ENCODE peak calls at places on chromosomes 4 and X, in six cellular contexts. V, Z, T, M, Y and P are unnamed samples.

GRCh38 chrX:8653956-8654355 is 78.0 kb downstream of the ANOS1 start:
- DNase-seq in V (no peak), Z (no peak), T (no peak), M (no peak), Y (no peak), P (peak; percentile 74)

GRCh38 chrX:37685452-37686347 is at the start of gene XK:
- DNase-seq in V (peak; percentile 91), Z (no peak), T (peak; percentile 76), M (no peak), Y (no peak), P (peak; percentile 43)

GRCh38 chrX:31314921-31315320 is 243.1 kb upstream of the FTHL17 start:
- DNase-seq in V (no peak), Z (no peak), T (no peak), M (peak; percentile 52), Y (no peak), P (no peak)

GRCh38 chrX:147945286-147945685 is 33.6 kb downstream of the FMR1 start:
- DNase-seq in V (no peak), Z (no peak), T (no peak), M (no peak), Y (no peak), P (no peak)

GRCh38 chr4:44817905-44818304 is 91.5 kb upstream of the GNPDA2 start:
- DNase-seq in V (no peak), Z (no peak), T (no peak), M (no peak), Y (no peak), P (no peak)

GRCh38 chr4:31620476-31620875 is 900.3 kb downstream of the PCDH7 start:
- DNase-seq in V (no peak), Z (no peak), T (no peak), M (no peak), Y (no peak), P (peak; percentile 42)

GRCh38 chr4:184954482-184954881 is 63.8 kb upstream of the HELT start:
- DNase-seq in V (no peak), Z (no peak), T (no peak), M (no peak), Y (no peak), P (no peak)

GRCh38 chr4:169070071-169070894 is 60.2 kb upstream of the CBR4 start:
- DNase-seq in V (peak; percentile 43), Z (no peak), T (peak; percentile 78), M (peak; percentile 70), Y (no peak), P (peak; percentile 100)

GRCh38 chr4:143587703-143588102 is 74.2 kb downstream of the SMARCA5 start:
- DNase-seq in V (peak; percentile 5), Z (no peak), T (no peak), M (no peak), Y (no peak), P (peak; percentile 9)

GRCh38 chrX:48786341-48786800 is at the start of gene GATA1:
- DNase-seq in V (peak; percentile 35), Z (no peak), T (no peak), M (no peak), Y (no peak), P (no peak)

GRCh38 chr4:7917669-7918068 is 22.0 kb downstream of the AFAP1 start:
- DNase-seq in V (no peak), Z (no peak), T (no peak), M (no peak), Y (no peak), P (peak; percentile 50)

GRCh38 chrX:129316461-129316860 is 206.8 kb downstream of the SMARCA1 start:
- DNase-seq in V (no peak), Z (no peak), T (no peak), M (no peak), Y (no peak), P (peak; percentile 0)

GRCh38 chrX:129323115-129323514 is 200.2 kb downstream of the SMARCA1 start:
- DNase-seq in V (peak; percentile 2), Z (no peak), T (no peak), M (peak; percentile 3), Y (no peak), P (no peak)

DNA sequence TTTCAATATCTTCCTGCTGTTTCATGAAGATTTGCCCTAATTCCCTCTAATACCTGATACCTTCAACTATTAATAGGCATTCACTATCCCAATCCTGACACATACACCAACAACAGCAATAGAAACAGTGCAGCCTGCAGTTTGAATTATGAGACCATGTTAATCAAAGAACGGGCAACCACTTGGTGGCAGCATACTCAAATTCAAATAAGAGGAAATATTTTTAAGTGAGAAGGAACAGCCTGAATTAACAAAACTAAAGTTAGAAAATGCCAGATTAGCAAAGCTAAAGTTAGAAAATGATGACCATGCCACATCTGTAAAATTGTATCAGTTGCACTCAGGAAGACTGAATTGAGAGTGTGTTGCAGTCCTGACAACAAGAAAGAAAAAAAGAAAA is 204.9 kb downstream of the SMARCA1 start:
- DNase-seq in V (peak; percentile 22), Z (no peak), T (no peak), M (peak; percentile 35), Y (no peak), P (peak; percentile 36)
- TF ChIP-seq CTCF in V (no peak), Z (no peak), T (no peak), M (peak; percentile 47), Y (no peak), P (peak; percentile 38)

GRCh38 chr4:74790652-74791051 is 3.7 kb downstream of the BTC start:
- DNase-seq in V (no peak), Z (no peak), T (no peak), M (no peak), Y (no peak), P (no peak)

GRCh38 chr4:74789518-74789917 is 4.8 kb downstream of the BTC start:
- DNase-seq in V (no peak), Z (no peak), T (no peak), M (no peak), Y (no peak), P (no peak)

GRCh38 chr4:74794341-74794801 is at the start of gene BTC:
- DNase-seq in V (no peak), Z (no peak), T (peak; percentile 74), M (no peak), Y (peak; percentile 50), P (peak; percentile 59)

GRCh38 chr4:74796631-74797030 is 2.3 kb upstream of the BTC start:
- DNase-seq in V (no peak), Z (no peak), T (no peak), M (no peak), Y (no peak), P (peak; percentile 63)

DNA sequence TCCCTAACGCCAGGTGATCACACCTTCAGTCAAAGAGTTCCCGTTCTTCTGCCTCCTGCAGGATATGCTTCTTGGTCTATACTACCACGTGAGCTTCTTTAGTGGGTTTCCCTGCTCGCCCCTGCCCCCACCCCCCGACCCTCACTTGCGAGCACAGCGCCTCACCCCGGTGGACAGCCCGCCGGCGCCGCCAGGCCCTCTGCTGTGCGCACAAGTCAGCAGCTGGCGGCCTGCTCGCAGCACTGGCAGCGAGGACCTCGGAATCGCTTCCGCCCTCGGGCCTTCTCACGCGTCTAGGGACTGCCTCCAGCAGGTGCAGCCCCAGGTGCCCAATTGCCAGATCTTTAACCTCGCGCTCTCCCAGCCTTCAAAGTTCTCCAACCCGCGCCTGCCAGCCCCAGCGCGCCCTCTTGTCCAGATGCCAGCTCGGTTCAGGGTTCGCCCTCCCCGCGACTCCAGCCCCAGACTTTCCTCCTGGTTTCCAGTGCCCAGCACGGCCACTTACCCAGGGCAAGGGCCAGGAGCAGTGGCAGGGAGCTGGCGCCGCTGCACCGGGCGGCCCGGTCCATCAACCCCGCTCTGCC is 474 bp downstream of the BTC start:
- DNase-seq in V (no peak), Z (no peak), T (peak; percentile 77), M (no peak), Y (peak; percentile 60), P (peak; percentile 44)
- H3K4me3 ChIP-seq in V (no peak overlapping the region), Z (peak overlapping the region; percentile 60), T (peak overlapping the region; percentile 87), M (peak overlapping the region; percentile 42), Y (peak overlapping the region; percentile 53), P (peak overlapping the region; percentile 62)

DNA sequence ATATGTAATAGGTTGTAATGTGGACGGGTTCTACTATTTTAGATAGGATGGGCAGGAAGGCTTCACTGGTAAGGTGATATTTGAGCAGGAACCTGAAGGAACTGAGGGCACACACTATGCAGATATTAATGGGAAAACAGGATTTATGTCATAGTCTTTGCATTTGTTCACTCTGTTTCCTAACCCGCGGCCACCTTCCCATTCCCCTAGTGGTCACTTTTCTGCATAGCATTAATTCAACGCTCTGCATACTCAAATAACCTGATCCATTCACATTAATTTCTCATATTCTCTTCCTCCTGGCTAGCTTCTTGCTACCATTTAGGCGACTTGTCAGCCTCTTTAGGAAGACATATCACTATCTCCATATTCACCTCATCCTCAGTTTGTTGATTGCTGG is 61.5 kb downstream of the GSPT2 start:
- DNase-seq in V (no peak), Z (no peak), T (no peak), M (no peak), Y (no peak), P (no peak)
- TF ChIP-seq CTCF in V (no peak), Z (no peak), T (no peak), M (no peak), Y (no peak), P (no peak)

GRCh38 chr4:119693127-119693526 is 64.5 kb upstream of the PDE5A start:
- DNase-seq in V (no peak), Z (no peak), T (no peak), M (peak; percentile 55), Y (no peak), P (no peak)
- H3K4me3 ChIP-seq in V (no peak overlapping the region), Z (no peak overlapping the region), T (no peak overlapping the region), M (no peak overlapping the region), Y (no peak overlapping the region), P (no peak overlapping the region)

DNA sequence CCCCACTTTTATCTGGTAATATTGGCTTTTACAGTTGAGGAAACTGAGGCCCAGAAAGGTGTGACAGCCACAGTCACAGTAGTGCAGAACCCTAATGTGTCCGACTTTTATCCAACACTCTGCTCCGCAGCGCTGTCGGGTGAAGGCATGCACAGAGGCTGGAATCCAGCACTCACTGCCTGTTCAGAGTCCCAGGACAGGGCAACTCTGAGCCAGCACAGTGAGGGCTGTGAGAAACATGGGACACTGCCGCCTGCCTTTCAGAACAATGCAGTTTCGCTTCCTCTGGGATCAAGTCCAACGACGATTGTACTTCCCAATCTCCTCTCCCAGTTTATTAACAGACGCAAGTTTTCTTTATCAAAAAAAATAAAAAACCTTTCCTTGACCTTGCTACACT is 41.9 kb upstream of the PDGFRA start:
- DNase-seq in V (no peak), Z (no peak), T (no peak), M (no peak), Y (no peak), P (no peak)
- TF ChIP-seq CTCF in V (no peak), Z (no peak), T (no peak), M (no peak), Y (no peak), P (no peak)

DNA sequence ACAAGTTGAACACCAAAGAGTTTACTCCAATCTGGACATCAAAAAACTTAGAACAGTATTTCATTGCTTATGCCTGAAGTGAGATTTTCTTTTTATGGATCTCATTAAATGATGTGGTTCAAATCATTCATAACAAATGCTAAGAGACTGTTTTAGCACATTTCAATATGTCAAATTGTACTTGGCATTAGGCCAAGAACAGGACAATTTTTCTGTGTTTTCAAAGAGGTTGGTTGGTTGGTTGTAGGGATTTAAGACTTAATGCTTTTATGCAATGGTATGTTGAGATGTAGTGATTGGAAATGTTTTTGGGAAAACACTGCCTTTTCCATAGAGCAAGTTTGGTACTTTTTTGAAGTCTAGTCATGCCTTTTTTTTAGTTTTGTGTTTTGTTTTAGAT is 510.4 kb downstream of the ZNF674 start:
- DNase-seq in V (no peak), Z (no peak), T (no peak), M (no peak), Y (no peak), P (no peak)
- H3K4me3 ChIP-seq in V (no peak overlapping the region), Z (no peak overlapping the region), T (no peak overlapping the region), M (no peak overlapping the region), Y (no peak overlapping the region), P (no peak overlapping the region)

GRCh38 chr4:48290146-48290772 is 20.6 kb upstream of the TEC start:
- DNase-seq in V (peak; percentile 30), Z (no peak), T (no peak), M (no peak), Y (no peak), P (peak; percentile 56)
- TF ChIP-seq CTCF in V (peak; percentile 69), Z (no peak), T (peak; percentile 26), M (peak; percentile 53), Y (peak; percentile 41), P (peak; percentile 83)